ENCODE peak calls at places on chromosome 5, in four cellular contexts. U, T, S and N are unnamed samples.

GRCh38 chr5:148623741-148624140 is 30.6 kb downstream of the HTR4 start:
- DNase-seq in T (no peak), U (no peak), S (no peak), N (no peak)

GRCh38 chr5:136598901-136599300 is 233.6 kb upstream of the TRPC7 start:
- DNase-seq in T (no peak), S (no peak), U (no peak), N (no peak)

GRCh38 chr5:132057498-132058255 is 2.8 kb upstream of the IL3 start:
- DNase-seq in S (no peak), T (no peak), U (peak; percentile 30), N (no peak)

GRCh38 chr5:157143127-157143959 is 678 bp upstream of the MED7 start:
- DNase-seq in S (no peak), T (no peak), U (no peak), N (peak; percentile 73)

GRCh38 chr5:96189028-96189826 is 227.6 kb upstream of the ELL2 start:
- DNase-seq in U (no peak), S (no peak), T (no peak), N (no peak)

GRCh38 chr5:1346627-1347440 is 1.9 kb upstream of the CLPTM1L start:
- DNase-seq in U (peak; percentile 61), S (no peak), T (no peak), N (no peak)

GRCh38 chr5:96000308-96000707 is 38.7 kb upstream of the ELL2 start:
- DNase-seq in T (no peak), S (no peak), U (no peak), N (no peak)

GRCh38 chr5:162657076-162657475 is 589.5 kb downstream of the GABRG2 start:
- DNase-seq in U (no peak), T (no peak), S (no peak), N (no peak)

GRCh38 chr5:168360521-168361285 is 69.3 kb downstream of the WWC1 start:
- DNase-seq in T (no peak), U (no peak), S (no peak), N (peak; percentile 35)

GRCh38 chr5:172238334-172238733 is 44.4 kb downstream of the EFCAB9 start:
- DNase-seq in U (no peak), T (no peak), S (no peak), N (no peak)

GRCh38 chr5:83837261-83837894 is 116.7 kb upstream of the HAPLN1 start:
- DNase-seq in S (no peak), T (no peak), U (no peak), N (no peak)

GRCh38 chr5:60092671-60093422 is 199.3 kb upstream of the PDE4D start:
- DNase-seq in T (no peak), S (no peak), U (no peak), N (no peak)

GRCh38 chr5:18394154-18394804 is 760.0 kb downstream of the TAF11L14 start:
- DNase-seq in S (no peak), T (no peak), U (no peak), N (no peak)

GRCh38 chr5:148687427-148687826 is 33.1 kb upstream of the HTR4 start:
- DNase-seq in U (no peak), T (no peak), S (no peak), N (no peak)

GRCh38 chr5:18375637-18376036 is 741.4 kb downstream of the TAF11L14 start:
- DNase-seq in T (no peak), U (no peak), S (no peak), N (no peak)

GRCh38 chr5:148583421-148583965 is 70.8 kb downstream of the HTR4 start:
- DNase-seq in S (no peak), U (no peak), T (no peak), N (no peak)

GRCh38 chr5:136047858-136048257 is 19.1 kb downstream of the TGFBI start:
- DNase-seq in U (no peak), T (no peak), S (no peak), N (no peak)

GRCh38 chr5:156391139-156391538 is 64.2 kb downstream of the SGCD start:
- DNase-seq in T (no peak), S (no peak), U (no peak), N (no peak)

GRCh38 chr5:172809774-172810173 is 24.3 kb upstream of the ERGIC1 start:
- DNase-seq in T (no peak), U (no peak), S (no peak), N (no peak)

GRCh38 chr5:98769006-98769255 is 4.5 kb upstream of the RGMB start:
- DNase-seq in U (no peak), S (no peak), T (no peak), N (no peak)

GRCh38 chr5:168898261-168898911 is 319.2 kb upstream of the PANK3 start:
- DNase-seq in U (no peak), S (no peak), T (no peak), N (no peak)

GRCh38 chr5:55993628-55994501 is 898 bp downstream of the IL6ST start:
- DNase-seq in U (no peak), T (no peak), S (no peak), N (no peak)

GRCh38 chr5:104412649-104413240 is 850.2 kb upstream of the NUDT12 start:
- DNase-seq in S (no peak), T (no peak), U (no peak), N (no peak)

GRCh38 chr5:157870837-157871834 is 12.2 kb upstream of the CLINT1 start:
- DNase-seq in T (no peak), S (no peak), U (no peak), N (no peak)

GRCh38 chr5:10283927-10284635 is 23.6 kb downstream of the CMBL start:
- DNase-seq in S (peak; percentile 50), U (peak; percentile 92), T (peak; percentile 40), N (peak; percentile 16)

GRCh38 chr5:83368317-83368716 is 103.2 kb upstream of the VCAN start:
- DNase-seq in S (no peak), T (no peak), U (no peak), N (peak; percentile 67)

GRCh38 chr5:105952875-105953274 is 1717.9 kb downstream of the EFNA5 start:
- DNase-seq in S (no peak), U (no peak), T (no peak), N (no peak)

GRCh38 chr5:56307714-56308346 is 74.7 kb upstream of the ANKRD55 start:
- DNase-seq in U (no peak), S (no peak), T (no peak), N (no peak)

GRCh38 chr5:169290895-169291294 is 10.0 kb downstream of the SLIT3 start:
- DNase-seq in U (no peak), T (no peak), S (no peak), N (no peak)

GRCh38 chr5:148902478-148902877 is 76.1 kb downstream of the ADRB2 start:
- DNase-seq in U (no peak), S (no peak), T (no peak), N (no peak)

GRCh38 chr5:135718151-135718550 is 116.3 kb upstream of the SLC25A48 start:
- DNase-seq in U (no peak), S (no peak), T (no peak), N (peak; percentile 50)

GRCh38 chr5:139764250-139764791 is 31.3 kb upstream of the PSD2 start:
- DNase-seq in U (no peak), T (no peak), S (no peak), N (no peak)

GRCh38 chr5:115535479-115536035 is 9.0 kb downstream of the FEM1C start:
- DNase-seq in S (no peak), U (no peak), T (no peak), N (no peak)
- H3K4me3 ChIP-seq in S (no peak overlapping the region), U (no peak overlapping the region), T (no peak overlapping the region), N (no peak overlapping the region)

DNA sequence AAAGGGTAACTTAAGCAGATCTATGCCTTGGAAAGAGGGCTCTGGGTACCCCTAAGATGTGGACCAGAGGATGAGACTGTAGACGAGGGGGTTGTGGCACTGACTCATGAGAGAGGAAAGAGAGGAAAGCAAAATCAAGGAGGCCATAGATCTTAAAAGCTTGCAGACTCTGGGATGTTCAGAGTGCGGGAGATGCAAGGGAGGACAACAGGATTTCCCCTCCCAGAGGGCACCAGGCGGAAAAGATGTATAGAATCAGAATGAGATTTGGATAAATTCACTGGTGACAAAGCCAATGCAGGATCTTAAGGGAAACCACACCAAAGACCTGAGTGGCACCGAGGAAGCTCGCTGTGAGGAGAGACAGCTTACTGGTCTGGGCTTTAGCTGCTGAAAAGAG is 27.1 kb downstream of the HRH2 start:
- DNase-seq in U (no peak), S (no peak), T (no peak), N (no peak)
- H3K27ac ChIP-seq in U (no peak overlapping the region), S (no peak overlapping the region), T (no peak overlapping the region), N (no peak overlapping the region)

DNA sequence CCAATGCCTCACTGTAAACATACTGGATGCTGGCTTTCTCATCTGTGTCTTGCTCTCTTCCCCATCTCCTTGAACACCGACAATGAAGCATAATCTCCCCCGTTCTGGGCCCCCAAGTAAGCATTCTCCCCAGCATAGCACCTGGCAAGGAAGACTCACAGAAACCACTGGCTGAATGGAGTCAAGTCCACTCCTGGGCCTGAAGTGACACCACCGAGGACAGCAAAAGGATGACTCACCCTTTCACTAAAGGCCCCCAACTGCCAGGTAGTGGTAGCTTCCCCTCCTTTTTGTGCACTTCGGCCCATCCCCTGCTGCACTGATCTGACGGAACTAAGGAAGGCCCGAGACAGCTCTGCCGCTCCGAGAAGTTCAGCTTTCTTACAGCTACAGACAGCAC is 9.4 kb downstream of the VDAC1 start:
- DNase-seq in T (no peak), S (no peak), U (no peak), N (no peak)
- H3K4me1 ChIP-seq in T (peaks cover 22% of the 10 kb centered on the region), S (peaks cover 72% of the 10 kb centered on the region), U (peaks cover 43% of the 10 kb centered on the region), N (no peaks in the 10 kb centered on the region)

DNA sequence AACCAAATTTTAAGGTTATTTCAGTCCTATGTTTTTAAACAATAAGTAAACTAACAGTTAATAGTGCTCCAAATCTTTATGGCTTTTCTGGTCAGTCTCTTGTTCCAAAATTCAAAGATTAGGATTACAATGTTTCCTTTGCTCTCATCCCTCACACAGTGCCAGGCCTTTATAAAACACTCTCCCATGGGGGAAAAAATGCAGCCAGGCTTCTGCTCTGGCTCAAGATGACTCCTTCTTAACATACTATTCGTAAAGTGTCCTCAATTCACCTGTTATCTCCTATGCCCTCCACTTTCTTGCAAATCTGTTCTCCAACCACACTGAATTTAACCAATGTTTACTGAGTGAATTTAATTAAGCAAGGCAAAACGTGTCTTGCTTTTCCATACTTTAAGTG is 1.4 kb downstream of the CEP120 start:
- DNase-seq in T (no peak), U (no peak), S (no peak), N (no peak)
- H3K4me3 ChIP-seq in T (peak overlapping the region; percentile 83), U (peak overlapping the region; percentile 89), S (peak overlapping the region; percentile 96), N (peak overlapping the region; percentile 73)

GRCh38 chr5:65125681-65126080 is 356.0 kb downstream of the ADAMTS6 start:
- DNase-seq in T (no peak), U (no peak), S (no peak), N (no peak)
- H3K27ac ChIP-seq in T (no peak overlapping the region), U (no peak overlapping the region), S (peak overlapping the region; percentile 78), N (peak overlapping the region; percentile 74)

DNA sequence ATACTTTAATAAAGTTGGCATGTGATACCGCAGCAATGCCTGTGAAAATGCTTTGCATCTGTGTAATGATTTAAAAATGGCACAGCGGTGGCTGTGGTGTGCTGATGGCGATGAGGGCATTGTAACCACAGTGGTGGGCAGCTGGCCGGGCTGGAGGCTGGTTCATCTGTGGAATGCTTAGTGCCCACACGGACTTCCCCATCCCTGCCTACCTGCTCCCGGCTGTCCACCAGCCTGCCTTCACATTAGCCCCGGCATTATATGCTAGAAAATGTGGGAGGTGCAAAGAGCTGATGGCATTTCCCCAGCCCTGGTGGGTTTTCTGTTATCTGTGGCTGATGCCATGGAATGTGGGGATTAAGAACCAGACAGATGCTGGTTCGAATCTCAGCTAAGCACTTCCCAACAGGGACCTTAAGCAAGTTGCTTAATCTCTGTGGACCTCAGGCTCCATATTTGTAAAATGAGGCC is 2.9 kb upstream of the NDST1 start:
- DNase-seq in T (no peak), S (no peak), U (no peak), N (peak; percentile 81)
- H3K4me1 ChIP-seq in T (no peaks in the 10 kb centered on the region), S (peaks cover 98% of the 10 kb centered on the region), U (peaks cover 59% of the 10 kb centered on the region), N (peaks cover 18% of the 10 kb centered on the region)